ENCODE peak calls at places on chromosomes 1 and 21, in seven cellular contexts. V is GM23248, W is neural progenitor cell, C is hepatocyte, P is PC-3, X is GM23338, G is HCT116. T is an unnamed sample.

GRCh38 chr1:94772230-94772641 is 47.9 kb upstream of the SLC44A3 start:
- DNase-seq in V (no peak), W (no peak), C (peak; percentile 57), P (peak; percentile 43), X (no peak), G (no peak), T (no peak)

GRCh38 chr1:67748630-67749029 is 63.6 kb downstream of the GADD45A start:
- DNase-seq in V (peak; percentile 79), W (no peak), C (peak; percentile 60), P (peak; percentile 25), X (no peak), G (no peak), T (no peak)

GRCh38 chr1:53890522-53890941 is 935 bp upstream of the YIPF1 start:
- DNase-seq in V (no peak), W (no peak), C (no peak), P (no peak), X (no peak), G (no peak), T (no peak)

GRCh38 chr1:245262876-245263625 is 108.3 kb downstream of the KIF26B start:
- DNase-seq in V (peak; percentile 66), W (no peak), C (no peak), P (no peak), X (no peak), G (no peak), T (no peak)

GRCh38 chr1:58074702-58075578 is 471.6 kb downstream of the OMA1 start:
- DNase-seq in V (no peak), W (no peak), C (peak; percentile 28), P (no peak), X (no peak), G (no peak), T (no peak)

GRCh38 chr1:50414853-50415234 is 8.4 kb downstream of the DMRTA2 start:
- DNase-seq in V (no peak), W (no peak), C (no peak), P (no peak), X (no peak), G (no peak), T (no peak)

GRCh38 chr1:77888071-77888428 is 374 bp upstream of the NEXN start:
- DNase-seq in V (peak; percentile 80), W (no peak), C (peak; percentile 66), P (peak; percentile 25), X (no peak), G (no peak), T (no peak)

GRCh38 chr1:21126324-21126723 is 50.4 kb downstream of the EIF4G3 start:
- DNase-seq in V (no peak), W (no peak), C (no peak), P (peak; percentile 13), X (peak; percentile 82), G (no peak), T (no peak)

GRCh38 chr1:10424034-10424433 is 6.2 kb upstream of the CENPS start:
- DNase-seq in V (peak; percentile 84), W (no peak), C (peak; percentile 28), P (no peak), X (no peak), G (no peak), T (no peak)

GRCh38 chr1:2588661-2589330 is 2.2 kb downstream of the PRXL2B start:
- DNase-seq in V (no peak), W (no peak), C (no peak), P (no peak), X (no peak), G (no peak), T (no peak)

GRCh38 chr1:205440476-205441317 is 15.1 kb downstream of the BLACAT1 start:
- DNase-seq in V (peak; percentile 14), W (peak; percentile 66), C (peak; percentile 92), P (peak; percentile 90), X (peak; percentile 72), G (peak; percentile 85), T (peak; percentile 68)

GRCh38 chr1:212181015-212181891 is 104.0 kb upstream of the PPP2R5A start:
- DNase-seq in V (no peak), W (no peak), C (no peak), P (no peak), X (no peak), G (no peak), T (no peak)

GRCh38 chr1:221087919-221088318 is 208.7 kb downstream of the HLX start:
- DNase-seq in V (peak; percentile 73), W (no peak), C (no peak), P (peak; percentile 73), X (no peak), G (no peak), T (no peak)

GRCh38 chr1:67760030-67760821 is 73.0 kb downstream of the GNG12 start:
- DNase-seq in V (peak; percentile 91), W (peak; percentile 77), C (peak; percentile 88), P (peak; percentile 85), X (peak; percentile 78), G (peak; percentile 54), T (peak; percentile 84)

GRCh38 chr1:84344286-84344685 is 42.8 kb downstream of the SAMD13 start:
- DNase-seq in V (peak; percentile 83), W (no peak), C (no peak), P (no peak), X (no peak), G (no peak), T (no peak)

GRCh38 chr1:174274452-174274851 is 115.1 kb downstream of the RABGAP1L start:
- DNase-seq in V (no peak), W (no peak), C (no peak), P (no peak), X (no peak), G (no peak), T (no peak)

GRCh38 chr1:174273190-174273589 is 113.9 kb downstream of the RABGAP1L start:
- DNase-seq in V (no peak), W (no peak), C (no peak), P (no peak), X (no peak), G (no peak), T (peak; percentile 69)

GRCh38 chr1:174274884-174275283 is 115.6 kb downstream of the RABGAP1L start:
- DNase-seq in V (no peak), W (no peak), C (no peak), P (no peak), X (no peak), G (no peak), T (peak; percentile 40)

GRCh38 chr1:174273766-174274165 is 114.4 kb downstream of the RABGAP1L start:
- DNase-seq in V (no peak), W (no peak), C (no peak), P (no peak), X (no peak), G (no peak), T (no peak)

DNA sequence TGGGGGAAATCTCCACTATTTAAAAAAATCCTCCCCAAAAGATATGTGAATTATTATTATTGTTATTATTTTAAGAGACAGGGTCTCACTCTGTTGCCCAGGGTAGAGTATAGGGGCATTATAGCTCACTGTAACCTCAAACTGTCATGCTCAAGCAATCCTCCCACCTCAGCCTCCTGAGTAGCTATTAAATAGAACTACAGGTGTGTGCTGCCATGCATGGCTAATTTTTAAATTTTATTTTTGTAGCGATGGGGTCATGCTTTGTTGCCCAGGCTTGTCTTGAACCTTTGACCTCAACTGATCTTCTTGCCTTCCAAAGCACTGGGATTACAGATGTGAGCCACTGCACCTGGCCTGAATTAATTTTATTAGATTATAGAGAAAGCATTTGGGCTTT is 116.8 kb downstream of the RABGAP1L start:
- DNase-seq in V (no peak), W (no peak), C (no peak), P (no peak), X (no peak), G (no peak), T (peak; percentile 95)
- H3K4me2 ChIP-seq in V (no peak overlapping the region), W (no peak overlapping the region), C (no peak overlapping the region), P (no peak overlapping the region), X (no peak overlapping the region), G (no peak overlapping the region), T (peak overlapping the region; percentile 60)

GRCh38 chr1:228081578-228082259 is 789 bp upstream of the ARF1 start:
- DNase-seq in V (peak; percentile 43), W (peak; percentile 75), C (peak; percentile 40), P (peak; percentile 44), X (peak; percentile 60), G (no peak), T (peak; percentile 37)
- TF ChIP-seq EZH2phosphoT487 in V (no peak), W (no peak), C (no peak), P (no peak), X (no peak), G (no peak), T (no peak)

DNA sequence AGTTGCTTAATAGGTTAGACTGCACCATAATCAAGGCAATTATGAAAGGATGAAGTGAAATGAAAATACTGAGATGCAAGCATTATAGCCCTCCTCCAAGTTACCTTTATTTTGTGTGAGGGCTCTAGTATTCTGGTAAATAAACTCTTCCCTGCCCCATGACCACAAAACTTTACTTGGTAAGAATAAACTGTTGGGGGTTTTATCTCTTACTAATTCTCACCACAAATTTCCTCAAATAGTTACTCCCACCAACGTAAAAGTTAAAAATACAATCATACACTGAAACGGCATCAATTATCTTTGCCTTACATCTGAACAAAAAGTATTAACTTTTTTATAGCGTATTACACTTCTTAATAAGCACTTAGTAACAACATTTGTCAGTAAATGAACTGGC is 29.5 kb downstream of the C21orf91 start:
- DNase-seq in V (no peak), W (no peak), C (no peak), P (no peak), X (no peak), G (no peak), T (no peak)
- H3K4me2 ChIP-seq in V (no peak overlapping the region), W (no peak overlapping the region), C (no peak overlapping the region), P (no peak overlapping the region), X (no peak overlapping the region), G (no peak overlapping the region), T (no peak overlapping the region)

DNA sequence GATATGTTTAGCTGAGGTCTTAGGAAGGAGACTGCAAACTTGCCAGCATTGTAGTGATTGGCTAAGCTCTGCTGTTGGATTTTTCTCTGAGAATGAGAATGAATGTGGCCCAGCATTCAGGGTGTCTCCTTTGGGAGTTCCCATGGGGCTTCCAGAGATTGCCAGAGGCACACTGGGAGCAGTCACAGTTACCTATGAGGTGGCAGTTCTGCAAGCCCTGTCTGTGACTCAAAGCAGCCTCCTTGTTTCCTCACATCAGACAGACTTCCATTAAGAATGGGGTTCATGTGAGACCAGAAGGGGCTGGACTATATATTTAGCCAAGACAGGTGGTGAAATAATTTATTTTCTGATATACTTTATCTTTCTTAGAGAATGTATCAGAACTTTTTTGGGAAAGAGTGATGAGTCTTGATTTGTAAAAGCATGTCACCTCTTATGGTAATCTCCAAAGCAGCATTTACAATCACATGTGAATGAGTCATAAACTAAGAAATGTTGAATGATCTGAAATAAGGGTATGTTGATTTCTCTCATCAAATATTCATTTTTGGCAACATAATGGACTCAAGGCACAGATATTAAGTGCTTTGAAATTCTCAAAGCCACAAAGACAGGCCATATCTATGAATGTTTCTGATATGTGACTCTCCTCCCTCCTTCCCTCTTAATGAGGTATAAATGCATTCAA is 9.5 kb upstream of the SLC19A2 start:
- DNase-seq in V (peak; percentile 32), W (no peak), C (no peak), P (no peak), X (no peak), G (no peak), T (no peak)
- TF ChIP-seq EZH2phosphoT487 in V (no peak), W (no peak), C (no peak), P (no peak), X (no peak), G (no peak), T (no peak)

GRCh38 chr1:22500476-22500875 is 48.8 kb downstream of the ZBTB40 start:
- DNase-seq in V (peak; percentile 36), W (no peak), C (peak; percentile 13), P (no peak), X (no peak), G (peak; percentile 2), T (no peak)
- H3K4me2 ChIP-seq in V (no peak overlapping the region), W (no peak overlapping the region), C (no peak overlapping the region), P (no peak overlapping the region), X (peak overlapping the region; percentile 4), G (no peak overlapping the region), T (no peak overlapping the region)